ENCODE peak calls at places on chromosomes 1 and 21, in six cellular contexts. X is AG04450, Q is ovary, V is OCI-LY7, C is cardiac fibroblast, T is IMR-90. J is an unnamed sample.

GRCh38 chr1:25135903-25136302 is 96.4 kb downstream of the SYF2 start:
- DNase-seq in V (no peak), X (no peak), T (no peak), C (no peak), Q (no peak), J (no peak)

GRCh38 chr1:2194319-2194897 is at the start of gene FAAP20:
- DNase-seq in V (peak), T (peak), C (peak), X (no peak), Q (no peak), J (no peak)

GRCh38 chr1:64459743-64460142 is 10.2 kb upstream of the CACHD1 start:
- DNase-seq in V (no peak), C (no peak), X (no peak), Q (no peak), T (no peak), J (no peak)

GRCh38 chr1:160767417-160768294 is 28.3 kb upstream of the LY9 start:
- DNase-seq in V (no peak), T (no peak), C (no peak), X (no peak), Q (no peak), J (no peak)

GRCh38 chr1:36754366-36754765 is 271.7 kb upstream of the CSF3R start:
- DNase-seq in V (no peak), X (no peak), T (no peak), Q (no peak), C (no peak), J (no peak)

GRCh38 chr1:33300673-33301072 is 20.2 kb downstream of the A3GALT2 start:
- DNase-seq in T (peak), V (no peak), X (peak), C (peak), Q (peak), J (peak)

GRCh38 chr1:26375081-26375480 is 2.5 kb upstream of the ZNF683 start:
- DNase-seq in T (no peak), Q (no peak), X (no peak), V (no peak), C (no peak), J (no peak)

GRCh38 chr1:166184897-166185296 is 18.1 kb upstream of the FAM78B start:
- DNase-seq in X (no peak), T (no peak), Q (no peak), C (no peak), V (no peak), J (no peak)

GRCh38 chr1:201488817-201489581 is 17.9 kb downstream of the CSRP1 start:
- DNase-seq in V (no peak), X (peak), T (peak), Q (no peak), C (peak), J (peak)

GRCh38 chr1:154906621-154907081 is 29.9 kb downstream of the PMVK start:
- DNase-seq in V (no peak), Q (no peak), C (peak), T (no peak), X (no peak), J (no peak)

GRCh38 chr1:198118136-198118535 is 38.7 kb upstream of the NEK7 start:
- DNase-seq in V (no peak), C (peak), T (peak), X (peak), Q (peak), J (peak)

GRCh38 chr1:9846611-9847171 is 22.9 kb upstream of the CLSTN1 start:
- DNase-seq in V (no peak), C (no peak), Q (no peak), X (no peak), T (no peak), J (no peak)

GRCh38 chr21:40689816-40690215 is 157.1 kb downstream of the DSCAM start:
- DNase-seq in T (no peak), V (no peak), X (no peak), C (no peak), Q (no peak), J (no peak)

GRCh38 chr1:214918745-214919144 is 163.8 kb upstream of the KCNK2 start:
- DNase-seq in Q (no peak), T (no peak), X (no peak), V (no peak), C (no peak), J (no peak)

GRCh38 chr1:185480545-185480944 is 163.5 kb upstream of the IVNS1ABP start:
- DNase-seq in X (no peak), C (no peak), Q (no peak), T (no peak), V (no peak), J (no peak)

GRCh38 chr1:27522148-27522859 is 32.3 kb upstream of the WASF2 start:
- DNase-seq in C (no peak), X (no peak), V (no peak), Q (no peak), T (no peak), J (no peak)

GRCh38 chr1:113905435-113905861 is 322 bp downstream of the DCLRE1B start:
- DNase-seq in V (peak), C (no peak), X (no peak), Q (no peak), T (no peak), J (no peak)

GRCh38 chr1:19606817-19607706 is 37.0 kb upstream of the NBL1 start:
- DNase-seq in Q (no peak), X (no peak), C (no peak), V (no peak), T (peak), J (no peak)

GRCh38 chr1:197198911-197199310 is 52.4 kb upstream of the ASPM start:
- DNase-seq in X (no peak), Q (no peak), C (no peak), V (no peak), T (no peak), J (no peak)

GRCh38 chr1:183195146-183195571 is 9.1 kb downstream of the LAMC2 start:
- DNase-seq in Q (no peak), C (peak), T (peak), V (no peak), X (no peak), J (no peak)

GRCh38 chr21:42107177-42107880 is 36.2 kb downstream of the UMODL1 start:
- DNase-seq in X (no peak), C (no peak), Q (no peak), V (no peak), T (no peak), J (no peak)

GRCh38 chr1:240804475-240804874 is 192.5 kb upstream of the GREM2 start:
- DNase-seq in T (peak), X (peak), V (no peak), C (peak), Q (no peak), J (no peak)

GRCh38 chr1:32972814-32973428 is 8.3 kb upstream of the RNF19B start:
- DNase-seq in T (peak), V (no peak), C (peak), Q (peak), X (no peak), J (peak)

GRCh38 chr1:94020764-94021579 is 100.0 kb downstream of the ABCA4 start:
- DNase-seq in C (peak), V (no peak), Q (no peak), T (peak), X (peak), J (no peak)

DNA sequence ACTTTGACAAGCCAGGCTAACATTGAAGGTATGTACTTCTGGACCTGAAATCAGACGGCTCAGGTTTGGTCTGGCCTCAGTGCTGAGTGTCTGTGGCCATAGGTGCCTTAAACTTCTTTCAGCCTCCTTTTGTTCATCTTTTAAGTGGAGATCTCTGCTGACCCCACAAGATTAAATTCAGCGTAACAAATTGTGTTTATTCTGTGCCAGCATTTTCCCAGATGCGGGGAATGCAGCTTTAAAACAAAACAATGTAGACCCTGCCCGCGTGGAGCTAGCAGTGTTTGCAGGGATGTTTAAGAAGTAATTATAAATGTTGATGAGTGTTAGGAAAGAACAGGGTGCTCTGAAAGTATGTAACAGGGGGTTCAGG is 923 bp downstream of the CAP1 start:
- DNase-seq in T (no peak), X (no peak), C (no peak), Q (no peak), V (peak), J (no peak)
- TF ChIP-seq CTCF in T (no peak), X (no peak), C (no peak), Q (no peak), V (no peak), J (no peak)

GRCh38 chr21:46219591-46220239 is 8.9 kb downstream of the LSS start:
- DNase-seq in X (no peak), T (no peak), V (no peak), Q (no peak), C (no peak), J (no peak)
- TF ChIP-seq CTCF in X (no peak), T (no peak), V (no peak), Q (no peak), C (no peak), J (no peak)

GRCh38 chr1:107748529-107748928 is 216.5 kb downstream of the VAV3 start:
- DNase-seq in Q (no peak), T (peak), C (peak), X (no peak), V (peak), J (no peak)
- TF ChIP-seq CTCF in Q (no peak), T (peak), C (no peak), X (no peak), V (peak), J (peak)

GRCh38 chr1:179770887-179771502 is 27.9 kb downstream of the FAM163A start:
- DNase-seq in T (no peak), V (no peak), C (no peak), X (no peak), Q (no peak), J (no peak)
- TF ChIP-seq CTCF in T (peak), V (no peak), C (peak), X (peak), Q (no peak), J (peak)

GRCh38 chr1:61749574-61749973 is 7.3 kb downstream of the PATJ start:
- DNase-seq in T (no peak), Q (no peak), C (no peak), X (no peak), V (no peak), J (no peak)

GRCh38 chr1:61743716-61744620 is 1.7 kb downstream of the PATJ start:
- DNase-seq in C (no peak), Q (no peak), V (no peak), X (no peak), T (peak), J (no peak)

GRCh38 chr1:61746768-61747167 is 4.5 kb downstream of the PATJ start:
- DNase-seq in T (peak), V (no peak), C (peak), X (no peak), Q (no peak), J (no peak)

GRCh38 chr1:61752921-61753389 is 10.7 kb downstream of the PATJ start:
- DNase-seq in Q (no peak), C (no peak), X (no peak), T (no peak), V (no peak), J (no peak)

GRCh38 chr1:61748566-61748965 is 6.3 kb downstream of the PATJ start:
- DNase-seq in V (no peak), C (no peak), T (no peak), X (no peak), Q (no peak), J (no peak)
- TF ChIP-seq CTCF in V (no peak), C (no peak), T (no peak), X (no peak), Q (no peak), J (no peak)

GRCh38 chr1:220121791-220122530 is 28.0 kb downstream of the IARS2 start:
- DNase-seq in T (no peak), Q (no peak), C (no peak), X (no peak), V (no peak), J (no peak)

GRCh38 chr1:220119043-220119512 is 25.1 kb downstream of the IARS2 start:
- DNase-seq in T (peak), X (no peak), Q (no peak), C (no peak), V (no peak), J (no peak)

GRCh38 chr1:220124542-220124941 is 30.6 kb downstream of the IARS2 start:
- DNase-seq in V (no peak), T (peak), X (peak), C (peak), Q (no peak), J (no peak)

GRCh38 chr1:220127076-220127475 is 33.1 kb downstream of the IARS2 start:
- DNase-seq in V (no peak), T (no peak), Q (no peak), X (no peak), C (no peak), J (no peak)

DNA sequence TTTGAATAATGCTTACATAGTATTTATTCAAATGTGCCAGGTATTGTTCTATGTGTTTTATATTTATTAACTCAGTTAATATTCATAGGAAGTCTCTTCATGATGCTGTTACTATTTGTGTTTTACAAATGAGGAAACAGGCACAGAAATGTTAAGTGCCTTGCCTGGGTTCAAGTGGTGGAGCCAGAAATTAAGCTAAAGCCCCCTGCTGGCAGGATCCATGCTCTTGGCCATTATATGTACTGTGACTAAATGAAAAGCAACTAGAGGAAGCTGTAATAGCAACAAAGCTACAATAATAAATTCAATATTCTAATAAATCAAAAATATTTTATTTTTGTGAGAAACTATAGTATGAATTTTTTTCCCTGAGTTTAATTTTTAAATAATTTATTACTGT is 30.0 kb downstream of the IARS2 start:
- DNase-seq in X (no peak), Q (no peak), V (peak), T (no peak), C (no peak), J (no peak)
- TF ChIP-seq CTCF in X (peak), Q (no peak), V (peak), T (peak), C (peak), J (peak)

GRCh38 chr1:56967355-56967754 is 1.5 kb upstream of the C8B start:
- DNase-seq in V (no peak), T (no peak), Q (no peak), C (no peak), X (no peak), J (no peak)

GRCh38 chr1:56968878-56969495 is 3.2 kb upstream of the C8B start:
- DNase-seq in X (no peak), C (no peak), T (no peak), Q (no peak), V (no peak), J (no peak)

GRCh38 chr1:56965916-56966697 is at the start of gene C8B:
- DNase-seq in X (no peak), C (no peak), Q (no peak), T (no peak), V (no peak), J (no peak)

GRCh38 chr1:56966698-56966999 is 834 bp upstream of the C8B start:
- DNase-seq in T (no peak), C (no peak), V (no peak), Q (no peak), X (no peak), J (no peak)

DNA sequence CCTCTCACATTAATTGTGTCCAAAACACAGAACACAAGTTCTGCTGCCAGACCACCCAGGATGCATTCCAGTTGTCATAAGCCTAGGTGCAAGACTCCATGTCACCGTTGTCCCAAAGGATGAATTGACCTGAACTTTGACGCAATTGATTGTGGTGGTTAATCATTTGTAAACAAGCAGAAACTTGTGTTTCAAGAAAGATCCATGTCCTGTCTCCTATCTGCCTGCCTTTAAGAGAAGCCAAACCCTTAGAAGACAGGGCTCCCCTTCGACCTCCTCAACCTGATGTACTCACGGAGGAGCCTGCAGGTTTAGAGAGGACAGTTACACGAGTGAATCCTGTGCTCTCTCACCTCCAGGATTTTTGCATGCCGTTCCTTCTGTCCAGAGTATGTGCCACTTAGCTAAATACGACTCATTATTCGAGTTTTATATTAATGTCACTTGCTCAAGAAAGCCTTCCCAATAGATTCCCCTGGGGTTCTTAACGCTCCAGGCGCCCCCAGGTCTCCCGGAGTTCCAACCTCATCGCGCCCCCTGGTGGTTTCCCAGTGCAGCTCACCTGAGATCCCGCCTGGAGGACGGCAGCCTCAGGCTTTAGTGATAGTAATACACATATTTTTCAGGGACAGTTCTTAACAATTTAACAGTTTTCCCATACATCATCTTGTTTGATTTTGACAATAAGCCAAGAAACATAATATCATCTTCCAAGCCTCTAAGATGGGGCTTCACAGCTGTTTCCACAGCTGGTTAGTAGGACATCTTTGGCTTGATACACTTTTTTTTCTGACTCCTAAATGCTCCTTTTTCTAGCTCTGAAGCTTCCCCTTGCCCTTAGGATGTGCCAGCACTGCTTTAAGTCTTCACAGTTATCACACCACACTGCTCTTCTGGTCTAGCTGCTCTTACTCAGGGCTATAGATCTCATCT is 2.4 kb upstream of the C8B start:
- DNase-seq in V (no peak), T (peak), X (no peak), C (peak), Q (no peak), J (peak)
- TF ChIP-seq CTCF in V (peak), T (peak), X (peak), C (peak), Q (no peak), J (peak)

J was measured in heart right ventricle.